ENCODE peak calls at places on chromosomes 12 and 14, in five cellular contexts. One of them, this sample, is unnamed.

GRCh38 chr12:118290130-118290529 is 82.6 kb downstream of the TAOK3 start:
- DNase-seq in NCI-H2029: no peak
- DNase-seq in neural crest cell: no peak
- DNase-seq in activated T-helper 1 cell treated with Interleukin-2 at 50 U/mL for 16 hours: no peak
- DNase-seq in aorta: no peak
- DNase-seq in this sample: no peak

GRCh38 chr14:61381589-61381988 is 60.2 kb downstream of the PRKCH start:
- DNase-seq in neural crest cell: no peak
- DNase-seq in aorta: no peak
- DNase-seq in activated T-helper 1 cell treated with Interleukin-2 at 50 U/mL for 16 hours: no peak
- DNase-seq in NCI-H2029: no peak
- DNase-seq in this sample: no peak

GRCh38 chr14:47509957-47510356 is 165.4 kb downstream of the MDGA2 start:
- DNase-seq in NCI-H2029: no peak
- DNase-seq in neural crest cell: no peak
- DNase-seq in activated T-helper 1 cell treated with Interleukin-2 at 50 U/mL for 16 hours: no peak
- DNase-seq in aorta: no peak
- DNase-seq in this sample: no peak

GRCh38 chr12:98532687-98533304 is 17.4 kb downstream of the TMPO start:
- DNase-seq in aorta: no peak
- DNase-seq in neural crest cell: no peak
- DNase-seq in NCI-H2029: peak
- DNase-seq in activated T-helper 1 cell treated with Interleukin-2 at 50 U/mL for 16 hours: no peak
- DNase-seq in this sample: no peak

GRCh38 chr12:57150400-57150799 is 3.0 kb upstream of the LRP1-AS start:
- DNase-seq in neural crest cell: no peak
- DNase-seq in aorta: no peak
- DNase-seq in activated T-helper 1 cell treated with Interleukin-2 at 50 U/mL for 16 hours: no peak
- DNase-seq in NCI-H2029: no peak
- DNase-seq in this sample: no peak

GRCh38 chr12:20345866-20346265 is 22.5 kb upstream of the PDE3A start:
- DNase-seq in activated T-helper 1 cell treated with Interleukin-2 at 50 U/mL for 16 hours: no peak
- DNase-seq in neural crest cell: no peak
- DNase-seq in aorta: no peak
- DNase-seq in NCI-H2029: no peak
- DNase-seq in this sample: no peak

GRCh38 chr12:47874316-47874715 is 30.5 kb downstream of the VDR start:
- DNase-seq in NCI-H2029: no peak
- DNase-seq in activated T-helper 1 cell treated with Interleukin-2 at 50 U/mL for 16 hours: no peak
- DNase-seq in neural crest cell: no peak
- DNase-seq in aorta: no peak
- DNase-seq in this sample: no peak

GRCh38 chr14:71333705-71334104 is 426.4 kb downstream of the PCNX1 start:
- DNase-seq in activated T-helper 1 cell treated with Interleukin-2 at 50 U/mL for 16 hours: no peak
- DNase-seq in aorta: no peak
- DNase-seq in neural crest cell: no peak
- DNase-seq in NCI-H2029: no peak
- DNase-seq in this sample: no peak

GRCh38 chr12:24977711-24978110 is 28.8 kb upstream of the BCAT1 start:
- DNase-seq in NCI-H2029: no peak
- DNase-seq in neural crest cell: no peak
- DNase-seq in aorta: no peak
- DNase-seq in activated T-helper 1 cell treated with Interleukin-2 at 50 U/mL for 16 hours: no peak
- DNase-seq in this sample: no peak

GRCh38 chr12:57216014-57216891 is at the start of gene NXPH4:
- DNase-seq in aorta: peak
- DNase-seq in NCI-H2029: peak
- DNase-seq in neural crest cell: no peak
- DNase-seq in activated T-helper 1 cell treated with Interleukin-2 at 50 U/mL for 16 hours: peak
- DNase-seq in this sample: peak

GRCh38 chr14:69037790-69038448 is 58.8 kb upstream of the ACTN1 start:
- DNase-seq in activated T-helper 1 cell treated with Interleukin-2 at 50 U/mL for 16 hours: no peak
- DNase-seq in NCI-H2029: no peak
- DNase-seq in neural crest cell: no peak
- DNase-seq in aorta: no peak
- DNase-seq in this sample: no peak

GRCh38 chr14:101733211-101733610 is 28.3 kb upstream of the PPP2R5C start:
- DNase-seq in neural crest cell: no peak
- DNase-seq in NCI-H2029: no peak
- DNase-seq in aorta: no peak
- DNase-seq in activated T-helper 1 cell treated with Interleukin-2 at 50 U/mL for 16 hours: no peak
- DNase-seq in this sample: no peak

GRCh38 chr14:88198441-88198840 is 124.6 kb downstream of the KCNK10 start:
- DNase-seq in aorta: no peak
- DNase-seq in neural crest cell: no peak
- DNase-seq in activated T-helper 1 cell treated with Interleukin-2 at 50 U/mL for 16 hours: no peak
- DNase-seq in NCI-H2029: no peak
- DNase-seq in this sample: no peak

GRCh38 chr14:103625361-103626095 is 3.5 kb upstream of the KLC1 start:
- DNase-seq in activated T-helper 1 cell treated with Interleukin-2 at 50 U/mL for 16 hours: peak
- DNase-seq in NCI-H2029: no peak
- DNase-seq in aorta: no peak
- DNase-seq in neural crest cell: no peak
- DNase-seq in this sample: no peak

GRCh38 chr14:37140176-37140575 is 32.2 kb downstream of the SLC25A21 start:
- DNase-seq in neural crest cell: no peak
- DNase-seq in aorta: no peak
- DNase-seq in NCI-H2029: no peak
- DNase-seq in activated T-helper 1 cell treated with Interleukin-2 at 50 U/mL for 16 hours: no peak
- DNase-seq in this sample: no peak

GRCh38 chr12:128644664-128645296 is 179.0 kb downstream of the SLC15A4 start:
- DNase-seq in NCI-H2029: no peak
- DNase-seq in aorta: no peak
- DNase-seq in neural crest cell: peak
- DNase-seq in activated T-helper 1 cell treated with Interleukin-2 at 50 U/mL for 16 hours: no peak
- DNase-seq in this sample: peak

GRCh38 chr14:70303528-70304293 is 55.8 kb downstream of the COX16 start:
- DNase-seq in NCI-H2029: no peak
- DNase-seq in neural crest cell: no peak
- DNase-seq in aorta: no peak
- DNase-seq in activated T-helper 1 cell treated with Interleukin-2 at 50 U/mL for 16 hours: no peak
- DNase-seq in this sample: no peak

GRCh38 chr12:80877706-80878384 is 59.9 kb downstream of the LIN7A start:
- DNase-seq in neural crest cell: no peak
- DNase-seq in activated T-helper 1 cell treated with Interleukin-2 at 50 U/mL for 16 hours: no peak
- DNase-seq in aorta: no peak
- DNase-seq in NCI-H2029: no peak
- DNase-seq in this sample: no peak

GRCh38 chr12:57727758-57728395 is 10.7 kb downstream of the AGAP2 start:
- DNase-seq in aorta: no peak
- DNase-seq in activated T-helper 1 cell treated with Interleukin-2 at 50 U/mL for 16 hours: no peak
- DNase-seq in NCI-H2029: peak
- DNase-seq in neural crest cell: no peak
- DNase-seq in this sample: peak

GRCh38 chr12:92467886-92468285 is 234.9 kb upstream of the PLEKHG7 start:
- DNase-seq in aorta: no peak
- DNase-seq in activated T-helper 1 cell treated with Interleukin-2 at 50 U/mL for 16 hours: no peak
- DNase-seq in NCI-H2029: no peak
- DNase-seq in neural crest cell: no peak
- DNase-seq in this sample: no peak

GRCh38 chr14:60317609-60318008 is 68.6 kb downstream of the PPM1A start:
- DNase-seq in NCI-H2029: peak
- DNase-seq in activated T-helper 1 cell treated with Interleukin-2 at 50 U/mL for 16 hours: no peak
- DNase-seq in aorta: no peak
- DNase-seq in neural crest cell: no peak
- DNase-seq in this sample: no peak

GRCh38 chr14:72825486-72825885 is 68.4 kb downstream of the DPF3 start:
- DNase-seq in aorta: no peak
- DNase-seq in activated T-helper 1 cell treated with Interleukin-2 at 50 U/mL for 16 hours: no peak
- DNase-seq in neural crest cell: no peak
- DNase-seq in NCI-H2029: no peak
- DNase-seq in this sample: no peak

GRCh38 chr12:113537751-113538087 is 66.0 kb upstream of the LHX5 start:
- DNase-seq in neural crest cell: no peak
- DNase-seq in activated T-helper 1 cell treated with Interleukin-2 at 50 U/mL for 16 hours: no peak
- DNase-seq in aorta: no peak
- DNase-seq in NCI-H2029: no peak
- DNase-seq in this sample: no peak

GRCh38 chr12:46452061-46452615 is 79.6 kb upstream of the SLC38A2 start:
- DNase-seq in activated T-helper 1 cell treated with Interleukin-2 at 50 U/mL for 16 hours: no peak
- DNase-seq in aorta: no peak
- DNase-seq in NCI-H2029: no peak
- DNase-seq in neural crest cell: no peak
- DNase-seq in this sample: no peak

GRCh38 chr12:13595536-13596450 is 385.6 kb downstream of the GRIN2B start:
- DNase-seq in neural crest cell: no peak
- DNase-seq in NCI-H2029: no peak
- DNase-seq in activated T-helper 1 cell treated with Interleukin-2 at 50 U/mL for 16 hours: no peak
- DNase-seq in aorta: no peak
- DNase-seq in this sample: no peak

GRCh38 chr14:32896979-32897723 is 41.5 kb upstream of the NPAS3 start:
- DNase-seq in neural crest cell: no peak
- DNase-seq in aorta: no peak
- DNase-seq in NCI-H2029: peak
- DNase-seq in activated T-helper 1 cell treated with Interleukin-2 at 50 U/mL for 16 hours: no peak
- DNase-seq in this sample: no peak

GRCh38 chr12:72272731-72273498 is 745 bp downstream of the TRHDE start:
- DNase-seq in neural crest cell: peak
- DNase-seq in aorta: peak
- DNase-seq in activated T-helper 1 cell treated with Interleukin-2 at 50 U/mL for 16 hours: no peak
- DNase-seq in NCI-H2029: no peak
- DNase-seq in this sample: peak

GRCh38 chr12:94147991-94148840 is at the start of gene PLXNC1:
- DNase-seq in neural crest cell: no peak
- DNase-seq in activated T-helper 1 cell treated with Interleukin-2 at 50 U/mL for 16 hours: peak
- DNase-seq in aorta: peak
- DNase-seq in NCI-H2029: no peak
- DNase-seq in this sample: peak

GRCh38 chr12:15982071-15982470 is 70.9 kb downstream of the DERA start:
- DNase-seq in aorta: no peak
- DNase-seq in activated T-helper 1 cell treated with Interleukin-2 at 50 U/mL for 16 hours: no peak
- DNase-seq in neural crest cell: no peak
- DNase-seq in NCI-H2029: no peak
- DNase-seq in this sample: no peak

GRCh38 chr14:22471545-22472121 is 117.4 kb downstream of the DAD1 start:
- DNase-seq in aorta: no peak
- DNase-seq in neural crest cell: peak
- DNase-seq in activated T-helper 1 cell treated with Interleukin-2 at 50 U/mL for 16 hours: no peak
- DNase-seq in NCI-H2029: no peak
- DNase-seq in this sample: no peak

GRCh38 chr12:89861086-89861485 is 152.4 kb upstream of the ATP2B1 start:
- DNase-seq in aorta: no peak
- DNase-seq in activated T-helper 1 cell treated with Interleukin-2 at 50 U/mL for 16 hours: no peak
- DNase-seq in neural crest cell: no peak
- DNase-seq in NCI-H2029: no peak
- DNase-seq in this sample: no peak

GRCh38 chr12:29599397-29599796 is 101.9 kb upstream of the OVCH1 start:
- DNase-seq in aorta: no peak
- DNase-seq in neural crest cell: no peak
- DNase-seq in activated T-helper 1 cell treated with Interleukin-2 at 50 U/mL for 16 hours: no peak
- DNase-seq in NCI-H2029: no peak
- DNase-seq in this sample: no peak

GRCh38 chr14:26281280-26281998 is 316.4 kb downstream of the NOVA1 start:
- DNase-seq in aorta: no peak
- DNase-seq in activated T-helper 1 cell treated with Interleukin-2 at 50 U/mL for 16 hours: no peak
- DNase-seq in NCI-H2029: peak
- DNase-seq in neural crest cell: no peak
- DNase-seq in this sample: no peak

GRCh38 chr14:30195946-30196345 is 268.3 kb upstream of the PRKD1 start:
- DNase-seq in NCI-H2029: no peak
- DNase-seq in aorta: no peak
- DNase-seq in activated T-helper 1 cell treated with Interleukin-2 at 50 U/mL for 16 hours: no peak
- DNase-seq in neural crest cell: no peak
- DNase-seq in this sample: no peak

GRCh38 chr12:55720071-55720564 is at the start of gene RDH5:
- DNase-seq in aorta: peak
- DNase-seq in activated T-helper 1 cell treated with Interleukin-2 at 50 U/mL for 16 hours: no peak
- DNase-seq in neural crest cell: no peak
- DNase-seq in NCI-H2029: no peak
- DNase-seq in this sample: no peak

GRCh38 chr14:75422169-75422568 is 5.7 kb upstream of the JDP2 start:
- DNase-seq in neural crest cell: no peak
- DNase-seq in NCI-H2029: no peak
- DNase-seq in activated T-helper 1 cell treated with Interleukin-2 at 50 U/mL for 16 hours: no peak
- DNase-seq in aorta: no peak
- DNase-seq in this sample: no peak

GRCh38 chr14:75831971-75832370 is 149.8 kb downstream of the TGFB3 start:
- DNase-seq in NCI-H2029: peak
- DNase-seq in activated T-helper 1 cell treated with Interleukin-2 at 50 U/mL for 16 hours: no peak
- DNase-seq in aorta: no peak
- DNase-seq in neural crest cell: no peak
- DNase-seq in this sample: no peak

GRCh38 chr12:56115329-56115728 is 1.1 kb upstream of the RPL41 start:
- DNase-seq in neural crest cell: no peak
- DNase-seq in NCI-H2029: no peak
- DNase-seq in aorta: no peak
- DNase-seq in activated T-helper 1 cell treated with Interleukin-2 at 50 U/mL for 16 hours: no peak
- DNase-seq in this sample: no peak